ENCODE peak calls at places on chromosome 1, in four cellular contexts. E is Caki2, Q is lower lobe of right lung, Z is NCI-H226. Y is an unnamed sample.

GRCh38 chr1:210246447-210246846 is 13.9 kb downstream of the SERTAD4 start:
- DNase-seq in E (no peak), Z (no peak), Q (no peak), Y (no peak)

GRCh38 chr1:72846476-72846875 is 564.1 kb upstream of the NEGR1 start:
- DNase-seq in E (no peak), Z (no peak), Q (no peak), Y (no peak)

GRCh38 chr1:3614755-3615742 is 3.7 kb upstream of the MEGF6 start:
- DNase-seq in Z (peak), E (no peak), Q (no peak), Y (peak)

GRCh38 chr1:21069549-21069948 is 107.1 kb downstream of the EIF4G3 start:
- DNase-seq in Z (no peak), Q (no peak), E (no peak), Y (no peak)

GRCh38 chr1:218339267-218339831 is 5.8 kb upstream of the TGFB2 start:
- DNase-seq in E (no peak), Z (no peak), Q (no peak), Y (peak)

GRCh38 chr1:119594386-119594785 is 53.7 kb downstream of the ZNF697 start:
- DNase-seq in Z (no peak), E (no peak), Q (no peak), Y (no peak)

GRCh38 chr1:181117648-181118449 is 29.3 kb downstream of the IER5 start:
- DNase-seq in Q (peak), Z (peak), E (peak), Y (no peak)

GRCh38 chr1:23354260-23354659 is 10.2 kb upstream of the HNRNPR start:
- DNase-seq in Z (no peak), Q (no peak), E (no peak), Y (no peak)

GRCh38 chr1:7642781-7643180 is 128.3 kb upstream of the VAMP3 start:
- DNase-seq in E (peak), Q (no peak), Z (no peak), Y (peak)

GRCh38 chr1:77605246-77606026 is 77.0 kb downstream of the ZZZ3 start:
- DNase-seq in Q (peak), Z (peak), E (peak), Y (no peak)

GRCh38 chr1:25484096-25484495 is 53.4 kb downstream of the MACO1 start:
- DNase-seq in Q (no peak), E (no peak), Z (no peak), Y (no peak)

GRCh38 chr1:66166746-66167145 is 367.2 kb upstream of the SGIP1 start:
- DNase-seq in Q (no peak), E (no peak), Z (no peak), Y (no peak)

GRCh38 chr1:21397813-21398188 is 42.1 kb upstream of the NBPF3 start:
- DNase-seq in Q (peak), E (no peak), Z (no peak), Y (no peak)

GRCh38 chr1:67753776-67754525 is 69.0 kb downstream of the GADD45A start:
- DNase-seq in Q (no peak), E (no peak), Z (no peak), Y (no peak)

GRCh38 chr1:20126806-20127440 is 7.6 kb upstream of the PLA2G2D start:
- DNase-seq in Z (no peak), Q (no peak), E (no peak), Y (no peak)

GRCh38 chr1:56933161-56933560 is 32.7 kb downstream of the C8B start:
- DNase-seq in E (no peak), Z (no peak), Q (no peak), Y (no peak)

GRCh38 chr1:2230781-2231666 is 2.9 kb downstream of the SKI start:
- DNase-seq in Q (peak), E (no peak), Z (no peak), Y (no peak)

GRCh38 chr1:171110485-171111340 is 20.0 kb downstream of the FMO3 start:
- DNase-seq in E (no peak), Q (no peak), Z (no peak), Y (no peak)

GRCh38 chr1:110098222-110099026 is 13.8 kb upstream of the UBL4B start:
- DNase-seq in Z (peak), Q (no peak), E (no peak), Y (no peak)

GRCh38 chr1:198788561-198789064 is 149.8 kb downstream of the PTPRC start:
- DNase-seq in Q (peak), Z (peak), E (no peak), Y (no peak)

Y was measured in ACHN.